ENCODE peak calls at places on chromosomes 16 and 17, in four cellular contexts. F, Q, E and A are unnamed samples.

GRCh38 chr16:21037736-21038135 is 112.9 kb downstream of the DNAH3 start:
- DNase-seq in F (no peak), Q (no peak), E (no peak), A (no peak)

GRCh38 chr17:17415006-17415405 is 61.8 kb upstream of the MED9 start:
- DNase-seq in F (no peak), Q (no peak), E (no peak), A (no peak)

GRCh38 chr16:29852654-29853053 is 10.4 kb downstream of the CDIPT start:
- DNase-seq in F (no peak), Q (no peak), E (no peak), A (no peak)

GRCh38 chr17:68955181-68955841 is at the start of gene ABCA8:
- DNase-seq in F (no peak), Q (no peak), E (no peak), A (no peak)

GRCh38 chr16:25707982-25708583 is 16.3 kb downstream of the HS3ST4 start:
- DNase-seq in F (peak; percentile 62), Q (peak; percentile 18), E (peak; percentile 53), A (no peak)

GRCh38 chr17:76623271-76624146 is 20.0 kb downstream of the ST6GALNAC1 start:
- DNase-seq in F (peak; percentile 77), Q (peak; percentile 63), E (peak; percentile 41), A (peak; percentile 30)

GRCh38 chr17:7563115-7563869 is 1.6 kb downstream of the SENP3 start:
- DNase-seq in F (no peak), Q (no peak), E (no peak), A (no peak)

GRCh38 chr17:14838567-14838966 is 426.6 kb downstream of the PMP22 start:
- DNase-seq in F (no peak), Q (no peak), E (no peak), A (no peak)

GRCh38 chr16:10868562-10869469 is 8.2 kb upstream of the CIITA start:
- DNase-seq in F (no peak), Q (no peak), E (no peak), A (no peak)

GRCh38 chr16:17228048-17228707 is 242.6 kb downstream of the XYLT1 start:
- DNase-seq in F (peak; percentile 19), Q (no peak), E (no peak), A (no peak)

GRCh38 chr17:4407851-4408250 is 25.9 kb upstream of the SPNS3 start:
- DNase-seq in F (no peak), Q (no peak), E (peak; percentile 18), A (no peak)

GRCh38 chr16:48609453-48610023 is 442 bp downstream of the N4BP1 start:
- DNase-seq in F (peak; percentile 66), Q (no peak), E (no peak), A (no peak)

GRCh38 chr16:21145738-21146137 is 4.9 kb downstream of the DNAH3 start:
- DNase-seq in F (no peak), Q (no peak), E (no peak), A (no peak)

GRCh38 chr16:12609937-12610699 is 193.6 kb downstream of the CPPED1 start:
- DNase-seq in F (no peak), Q (no peak), E (peak; percentile 86), A (no peak)

GRCh38 chr16:82439678-82440293 is 187.0 kb upstream of the CDH13 start:
- DNase-seq in F (peak; percentile 17), Q (peak; percentile 12), E (peak; percentile 9), A (no peak)

GRCh38 chr17:67072885-67073284 is 28.5 kb downstream of the CACNG1 start:
- DNase-seq in F (no peak), Q (no peak), E (no peak), A (no peak)

GRCh38 chr16:17520567-17520966 is 49.8 kb upstream of the XYLT1 start:
- DNase-seq in F (no peak), Q (no peak), E (no peak), A (no peak)

GRCh38 chr16:82792704-82793103 is 165.9 kb downstream of the CDH13 start:
- DNase-seq in F (no peak), Q (no peak), E (no peak), A (no peak)

GRCh38 chr16:69367980-69368379 is 16.4 kb upstream of the TMED6 start:
- DNase-seq in F (no peak), Q (no peak), E (no peak), A (no peak)
- TF ChIP-seq TCF7L2 in F (no peak), Q (no peak), E (no peak), A (no peak)

GRCh38 chr17:55690105-55690508 is 32.6 kb downstream of the TMEM100 start:
- DNase-seq in F (no peak), Q (no peak), E (no peak), A (no peak)

GRCh38 chr17:55688057-55688456 is 34.6 kb downstream of the TMEM100 start:
- DNase-seq in F (no peak), Q (no peak), E (no peak), A (no peak)

GRCh38 chr17:55689672-55690071 is 33.0 kb downstream of the TMEM100 start:
- DNase-seq in F (no peak), Q (no peak), E (no peak), A (no peak)

GRCh38 chr17:55691666-55692065 is 31.0 kb downstream of the TMEM100 start:
- DNase-seq in F (no peak), Q (no peak), E (no peak), A (no peak)

DNA sequence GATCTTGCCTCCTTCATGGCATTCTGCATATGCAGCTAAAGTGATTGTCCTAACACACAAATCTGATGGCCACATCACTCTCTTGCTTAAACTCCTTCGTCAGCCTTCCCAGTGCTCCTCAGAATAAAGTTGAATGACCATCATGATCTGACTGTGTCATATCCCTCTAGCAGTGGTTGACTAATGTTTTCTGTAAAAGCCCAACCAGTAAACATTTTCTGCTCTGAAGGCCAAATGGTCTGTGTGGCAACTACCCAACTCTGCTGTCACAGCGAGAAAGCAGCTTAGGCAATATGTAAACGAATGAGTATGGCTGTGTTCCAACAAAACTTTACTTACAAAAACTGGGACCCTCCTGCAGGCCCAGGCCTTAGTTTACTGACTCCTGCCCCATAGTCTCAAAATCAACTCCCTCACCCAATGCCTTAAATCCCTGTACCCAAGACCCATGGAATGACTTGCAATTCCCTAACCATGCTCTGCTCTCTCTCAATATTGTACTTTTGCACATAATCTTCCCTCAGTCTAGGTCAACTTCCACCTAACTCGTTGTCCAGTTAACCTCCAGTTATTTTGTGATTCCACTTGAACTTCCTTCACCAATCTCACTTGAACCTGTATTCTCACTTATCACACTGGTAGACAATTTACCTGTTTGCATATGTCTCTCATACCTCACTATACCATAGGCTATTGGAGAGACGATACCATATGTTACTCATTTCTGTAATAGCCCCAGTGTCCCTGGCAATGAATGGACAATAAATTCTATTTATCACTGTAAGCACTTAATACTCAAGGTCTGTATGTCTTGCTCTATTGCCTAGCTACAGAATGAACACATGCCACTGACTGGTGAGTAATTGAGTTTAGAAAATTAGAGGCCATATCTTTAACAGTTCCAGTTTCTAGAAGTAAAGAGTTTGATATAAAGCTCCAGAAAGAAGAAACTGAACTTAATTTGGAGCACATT is 29.1 kb downstream of the TMEM100 start:
- DNase-seq in F (no peak), Q (no peak), E (no peak), A (no peak)
- H3K4me1 ChIP-seq in F (no peaks in the 10 kb centered on the region), Q (no peaks in the 10 kb centered on the region), E (no peaks in the 10 kb centered on the region), A (no peaks in the 10 kb centered on the region)

GRCh38 chr17:75313941-75314550 is 24.8 kb upstream of the SLC25A19 start:
- DNase-seq in F (no peak), Q (no peak), E (peak; percentile 73), A (no peak)
- TF ChIP-seq POLR2AphosphoS5 in F (no peak), Q (no peak), E (no peak), A (no peak)

DNA sequence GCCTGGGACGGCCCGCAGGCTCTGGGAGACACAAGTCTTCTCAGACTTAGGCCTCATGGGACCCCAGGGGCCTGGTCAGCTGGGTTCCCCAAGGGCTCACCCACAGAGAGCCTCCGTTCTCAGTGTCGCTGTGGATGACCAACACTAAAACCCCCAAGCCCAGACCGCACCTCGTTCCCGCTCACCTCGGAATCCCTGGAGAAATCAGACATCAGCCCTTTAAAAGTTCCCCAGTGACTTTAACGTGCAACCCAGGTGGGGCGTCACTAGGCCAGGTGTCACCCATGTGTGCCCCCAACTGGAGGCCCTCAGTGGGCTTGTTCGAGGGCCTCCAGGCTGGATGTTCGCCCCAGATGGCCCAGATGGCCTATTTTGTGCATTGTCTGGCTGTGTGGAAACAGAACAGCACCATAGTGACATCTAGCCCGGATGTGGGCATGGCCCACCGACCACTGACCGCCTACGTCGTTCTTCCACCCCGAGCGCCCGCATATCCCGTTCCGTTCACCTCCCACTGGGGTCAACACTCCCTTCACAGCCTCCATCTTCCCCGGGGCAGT is 52.3 kb upstream of the DNAH17 start:
- DNase-seq in F (no peak), Q (no peak), E (no peak), A (no peak)
- TF ChIP-seq TCF7L2 in F (no peak), Q (no peak), E (no peak), A (no peak)

GRCh38 chr16:55667753-55668152 is 12.0 kb downstream of the SLC6A2 start:
- DNase-seq in F (no peak), Q (no peak), E (no peak), A (no peak)

GRCh38 chr16:55668337-55669281 is 12.8 kb downstream of the SLC6A2 start:
- DNase-seq in F (no peak), Q (no peak), E (peak; percentile 33), A (peak; percentile 8)

GRCh38 chr16:55671974-55672280 is 16.1 kb downstream of the SLC6A2 start:
- DNase-seq in F (no peak), Q (no peak), E (no peak), A (no peak)

GRCh38 chr16:55672471-55672870 is 16.7 kb downstream of the SLC6A2 start:
- DNase-seq in F (no peak), Q (no peak), E (no peak), A (no peak)

GRCh38 chr16:55671206-55671973 is 15.6 kb downstream of the SLC6A2 start:
- DNase-seq in F (no peak), Q (no peak), E (no peak), A (no peak)
- H3K4me1 ChIP-seq in F (no peaks in the 10 kb centered on the region), Q (peaks cover 3% of the 10 kb centered on the region), E (peaks cover 17% of the 10 kb centered on the region), A (no peaks in the 10 kb centered on the region)

DNA sequence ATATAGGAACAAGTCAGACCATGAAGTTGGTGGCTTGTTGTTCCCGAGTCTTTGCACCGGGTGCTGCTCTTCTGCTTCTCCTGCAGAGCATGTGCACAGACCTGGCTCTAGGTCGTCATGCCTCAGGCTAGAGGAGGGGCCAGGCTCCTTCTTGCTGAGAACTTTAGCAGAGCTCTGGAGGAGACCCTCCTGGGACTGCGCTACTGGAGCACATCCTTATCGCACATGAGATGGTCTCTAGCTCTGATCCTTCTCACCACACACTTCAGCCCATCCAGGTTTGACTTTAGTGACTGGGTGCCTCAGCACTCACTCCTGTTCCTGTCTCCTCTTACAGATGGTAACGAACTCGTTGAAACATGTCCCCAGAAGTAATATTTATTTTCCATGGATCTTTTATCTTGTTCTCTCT is 14.9 kb downstream of the FOXK2 start:
- DNase-seq in F (no peak), Q (no peak), E (no peak), A (no peak)
- TF ChIP-seq POLR2AphosphoS5 in F (no peak), Q (no peak), E (no peak), A (no peak)